ENCODE peak calls at places on chromosome 16, in seven cellular contexts. K, O, Y, J, W, S and X are unnamed samples.

GRCh38 chr16:914453-914852 is 56.3 kb downstream of the LMF1 start:
- DNase-seq in W (no peak), J (no peak), K (no peak), S (no peak), O (no peak), Y (no peak), X (no peak)

GRCh38 chr16:48535369-48535787 is 74.6 kb downstream of the N4BP1 start:
- DNase-seq in Y (no peak), J (no peak), S (no peak), W (no peak), O (no peak), K (no peak), X (no peak)

GRCh38 chr16:7227193-7227825 is 105.3 kb upstream of the RBFOX1 start:
- DNase-seq in J (no peak), S (no peak), Y (no peak), K (no peak), O (peak; percentile 24), W (no peak), X (no peak)

GRCh38 chr16:70157105-70157476 is 16.5 kb upstream of the CLEC18C start:
- DNase-seq in K (no peak), J (no peak), W (no peak), O (no peak), Y (no peak), S (peak; percentile 18), X (no peak)

GRCh38 chr16:84520778-84521770 is 16.6 kb upstream of the MEAK7 start:
- DNase-seq in Y (no peak), J (no peak), W (no peak), K (no peak), O (no peak), S (no peak), X (no peak)

GRCh38 chr16:23504453-23505179 is 5.7 kb downstream of the GGA2 start:
- DNase-seq in W (peak; percentile 73), Y (peak; percentile 72), J (no peak), S (peak; percentile 85), K (peak; percentile 82), O (peak; percentile 49), X (peak; percentile 83)

GRCh38 chr16:13436641-13437423 is 483.1 kb upstream of the ERCC4 start:
- DNase-seq in W (no peak), O (no peak), S (no peak), Y (no peak), J (no peak), K (no peak), X (no peak)

GRCh38 chr16:77760800-77761199 is 27.6 kb upstream of the VAT1L start:
- DNase-seq in J (no peak), W (no peak), Y (no peak), K (no peak), O (no peak), S (no peak), X (no peak)

GRCh38 chr16:716250-716607 is 1.3 kb downstream of the METRN start:
- DNase-seq in K (no peak), J (peak; percentile 70), Y (no peak), S (peak; percentile 85), O (no peak), W (no peak), X (no peak)

GRCh38 chr16:13270602-13271001 is 369.2 kb downstream of the SHISA9 start:
- DNase-seq in O (no peak), K (no peak), W (no peak), J (no peak), S (no peak), Y (no peak), X (no peak)

GRCh38 chr16:11386791-11387546 is 41.7 kb downstream of the RMI2 start:
- DNase-seq in O (peak; percentile 55), S (no peak), J (peak; percentile 71), W (no peak), K (peak; percentile 69), Y (no peak), X (no peak)

GRCh38 chr16:81480856-81481821 is 36.5 kb downstream of the CMIP start:
- DNase-seq in K (peak; percentile 82), W (no peak), O (peak; percentile 72), J (no peak), Y (no peak), S (peak; percentile 80), X (peak; percentile 79)

GRCh38 chr16:1040346-1040745 is 32.2 kb upstream of the SSTR5 start:
- DNase-seq in K (no peak), W (no peak), O (no peak), J (no peak), Y (no peak), S (no peak), X (no peak)

GRCh38 chr16:51453296-51453695 is 302.2 kb upstream of the SALL1 start:
- DNase-seq in K (no peak), W (no peak), Y (no peak), J (no peak), S (no peak), O (no peak), X (no peak)

GRCh38 chr16:58419241-58420012 is 27.2 kb downstream of the GINS3 start:
- DNase-seq in O (peak; percentile 41), K (no peak), Y (no peak), J (no peak), S (no peak), W (no peak), X (no peak)

GRCh38 chr16:58422809-58423208 is 30.5 kb downstream of the GINS3 start:
- DNase-seq in K (no peak), S (no peak), J (no peak), Y (no peak), O (peak; percentile 53), W (no peak), X (no peak)

GRCh38 chr16:58418601-58419000 is 26.3 kb downstream of the GINS3 start:
- DNase-seq in S (peak; percentile 59), W (no peak), Y (no peak), K (no peak), J (peak; percentile 45), O (peak; percentile 91), X (no peak)

GRCh38 chr16:58421529-58421928 is 29.3 kb downstream of the GINS3 start:
- DNase-seq in S (no peak), K (no peak), O (peak; percentile 67), J (peak; percentile 37), W (no peak), Y (no peak), X (no peak)

DNA sequence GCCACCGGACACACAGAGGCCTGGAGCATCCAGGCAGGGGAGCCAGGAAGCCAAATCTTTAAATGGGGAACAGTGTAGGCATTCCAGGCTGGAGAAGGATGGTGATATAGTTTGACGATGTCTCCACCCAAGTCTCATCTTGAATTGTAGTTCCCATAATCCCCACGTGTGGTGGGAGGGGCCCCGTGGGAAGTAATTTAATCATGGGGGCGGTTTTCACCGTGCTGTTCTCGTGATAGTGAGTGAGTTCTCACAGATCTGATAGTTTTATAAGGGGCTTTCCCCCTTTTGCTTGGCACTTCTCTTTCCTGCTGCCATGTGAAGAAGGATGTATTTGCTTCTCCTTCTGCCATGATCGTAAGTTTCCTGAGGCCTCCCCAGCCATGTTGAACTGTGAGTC is 28.8 kb downstream of the GINS3 start:
- DNase-seq in J (no peak), K (no peak), S (no peak), O (no peak), Y (no peak), W (no peak), X (no peak)
- H3K27me3 ChIP-seq in J (no peaks in the 10 kb centered on the region), K (no peaks in the 10 kb centered on the region), S (no peaks in the 10 kb centered on the region), O (no peaks in the 10 kb centered on the region), Y (no peaks in the 10 kb centered on the region), W (peaks cover 1% of the 10 kb centered on the region), X (no peaks in the 10 kb centered on the region)

DNA sequence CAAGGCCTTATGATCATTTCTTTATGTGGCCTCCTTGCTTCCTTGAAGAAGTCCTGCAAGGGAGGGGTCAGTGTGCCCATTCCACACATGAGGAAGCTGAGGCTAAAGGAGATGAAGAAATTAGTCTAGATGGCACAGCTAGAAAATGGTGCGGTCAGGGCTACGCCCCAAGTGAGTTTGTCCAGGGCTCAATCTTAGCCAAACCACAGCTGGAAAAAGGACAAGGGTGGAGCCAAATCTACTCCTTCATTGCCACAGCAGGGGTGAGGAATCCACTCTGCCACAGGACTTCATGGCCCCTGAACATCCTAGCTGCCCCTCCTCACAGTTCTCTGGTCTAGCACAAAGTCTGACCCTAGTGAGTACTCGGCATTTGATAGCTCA is 16.2 kb downstream of the BEAN1 start:
- DNase-seq in W (no peak), Y (no peak), J (no peak), O (no peak), S (no peak), K (peak; percentile 61), X (no peak)
- H3K27me3 ChIP-seq in W (peaks cover 15% of the 10 kb centered on the region), Y (no peaks in the 10 kb centered on the region), J (no peaks in the 10 kb centered on the region), O (no peaks in the 10 kb centered on the region), S (no peaks in the 10 kb centered on the region), K (no peaks in the 10 kb centered on the region), X (no peaks in the 10 kb centered on the region)

GRCh38 chr16:4505356-4506153 is 29.4 kb downstream of the HMOX2 start:
- DNase-seq in K (no peak), O (no peak), J (no peak), S (peak; percentile 35), W (no peak), Y (no peak), X (no peak)
- H3K27me3 ChIP-seq in K (no peaks in the 10 kb centered on the region), O (no peaks in the 10 kb centered on the region), J (no peaks in the 10 kb centered on the region), S (no peaks in the 10 kb centered on the region), W (no peaks in the 10 kb centered on the region), Y (no peaks in the 10 kb centered on the region), X (no peaks in the 10 kb centered on the region)

DNA sequence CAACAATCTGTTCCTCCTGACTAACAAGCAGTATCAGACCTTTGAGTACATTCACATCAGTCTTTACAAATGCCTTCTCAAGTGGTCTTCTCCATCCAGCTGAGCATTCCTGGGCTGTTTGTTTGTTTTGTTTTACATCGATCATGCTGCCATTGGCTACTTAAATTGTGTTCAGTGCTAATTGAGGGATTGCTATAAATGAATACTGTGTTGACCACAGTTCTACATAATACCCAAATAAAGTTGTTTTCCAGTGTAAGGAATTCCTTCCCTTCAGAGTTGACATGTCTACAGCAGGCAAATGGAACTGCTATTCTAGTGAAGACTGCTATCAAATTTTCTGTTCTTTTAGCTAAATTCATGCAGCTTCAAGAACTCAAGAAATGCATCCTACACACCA is 3.2 kb downstream of the CDH8 start:
- DNase-seq in W (no peak), S (no peak), Y (no peak), K (no peak), O (no peak), J (no peak), X (no peak)
- H3K27me3 ChIP-seq in W (peaks cover 40% of the 10 kb centered on the region), S (peaks cover 21% of the 10 kb centered on the region), Y (no peaks in the 10 kb centered on the region), K (no peaks in the 10 kb centered on the region), O (peaks cover 22% of the 10 kb centered on the region), J (peaks cover 37% of the 10 kb centered on the region), X (no peaks in the 10 kb centered on the region)

GRCh38 chr16:31010539-31010938 is at the start of gene STX1B:
- DNase-seq in Y (no peak), S (no peak), J (peak; percentile 67), O (peak; percentile 13), K (no peak), W (no peak), X (no peak)

GRCh38 chr16:31009120-31009519 is 1.3 kb downstream of the STX1B start:
- DNase-seq in K (no peak), Y (no peak), S (no peak), O (no peak), J (no peak), W (no peak), X (no peak)

GRCh38 chr16:31008154-31008950 is 2.1 kb downstream of the STX1B start:
- DNase-seq in S (no peak), O (no peak), W (no peak), J (no peak), K (no peak), Y (no peak), X (no peak)

GRCh38 chr16:31010943-31011342 is 505 bp upstream of the STX1B start:
- DNase-seq in W (no peak), K (no peak), S (no peak), J (no peak), Y (no peak), O (peak; percentile 11), X (no peak)

GRCh38 chr16:31009894-31010293 is 544 bp downstream of the STX1B start:
- DNase-seq in O (peak; percentile 14), J (no peak), S (no peak), W (no peak), Y (no peak), K (no peak), X (no peak)
- H3K27me3 ChIP-seq in O (peaks cover 44% of the 10 kb centered on the region), J (peaks cover 12% of the 10 kb centered on the region), S (peaks cover 19% of the 10 kb centered on the region), W (peaks cover 28% of the 10 kb centered on the region), Y (no peaks in the 10 kb centered on the region), K (peaks cover 3% of the 10 kb centered on the region), X (peaks cover 5% of the 10 kb centered on the region)